ENCODE peak calls at places on chromosomes 6 and 20, in seven cellular contexts. Q, P, G, U, W, Z and T are unnamed samples.

GRCh38 chr6:159540152-159540551 is 152.9 kb downstream of the SOD2 start:
- DNase-seq in Q (no peak), P (no peak), G (peak), U (no peak), W (no peak), Z (no peak), T (peak)

GRCh38 chr20:32535316-32535952 is 49.7 kb downstream of the NOL4L start:
- DNase-seq in Q (no peak), P (no peak), G (no peak), U (no peak), W (no peak), Z (no peak), T (peak)

GRCh38 chr20:23229989-23230388 is 120.6 kb upstream of the NXT1 start:
- DNase-seq in Q (no peak), P (no peak), G (no peak), U (no peak), W (no peak), Z (no peak), T (no peak)

GRCh38 chr6:163356743-163357142 is 57.8 kb upstream of the QKI start:
- DNase-seq in Q (no peak), P (no peak), G (no peak), U (no peak), W (no peak), Z (no peak), T (no peak)

GRCh38 chr6:5213851-5214507 is 46.8 kb downstream of the LYRM4 start:
- DNase-seq in Q (no peak), P (peak), G (no peak), U (peak), W (peak), Z (no peak), T (no peak)

GRCh38 chr20:46939031-46939430 is 44.4 kb downstream of the EYA2 start:
- DNase-seq in Q (peak), P (no peak), G (peak), U (no peak), W (no peak), Z (no peak), T (peak)

GRCh38 chr6:17629824-17630510 is 29.9 kb downstream of the FAM8A1 start:
- DNase-seq in Q (no peak), P (no peak), G (no peak), U (no peak), W (no peak), Z (no peak), T (no peak)

GRCh38 chr20:38129893-38130609 is 35.0 kb downstream of the TGM2 start:
- DNase-seq in Q (no peak), P (no peak), G (no peak), U (no peak), W (no peak), Z (no peak), T (no peak)

GRCh38 chr6:147040041-147040440 is 164.2 kb upstream of the STXBP5 start:
- DNase-seq in Q (no peak), P (peak), G (no peak), U (peak), W (peak), Z (no peak), T (no peak)

GRCh38 chr20:19115581-19115980 is 96.9 kb upstream of the SLC24A3 start:
- DNase-seq in Q (no peak), P (no peak), G (no peak), U (no peak), W (no peak), Z (no peak), T (no peak)

GRCh38 chr20:13458860-13459451 is 179.8 kb downstream of the TASP1 start:
- DNase-seq in Q (peak), P (peak), G (peak), U (peak), W (peak), Z (no peak), T (peak)

GRCh38 chr6:24284006-24284405 is 73.9 kb downstream of the DCDC2 start:
- DNase-seq in Q (no peak), P (no peak), G (no peak), U (no peak), W (no peak), Z (no peak), T (no peak)

GRCh38 chr6:68652117-68652536 is 17.0 kb downstream of the ADGRB3 start:
- DNase-seq in Q (no peak), P (no peak), G (no peak), U (no peak), W (no peak), Z (no peak), T (no peak)

GRCh38 chr6:158686791-158687381 is 37.0 kb downstream of the SYTL3 start:
- DNase-seq in Q (no peak), P (no peak), G (peak), U (no peak), W (no peak), Z (no peak), T (peak)

GRCh38 chr20:23744726-23745646 is 5.7 kb downstream of the CST1 start:
- DNase-seq in Q (no peak), P (peak), G (no peak), U (no peak), W (no peak), Z (no peak), T (no peak)

GRCh38 chr20:35264755-35265154 is 13.2 kb downstream of the MMP24OS start:
- DNase-seq in Q (peak), P (peak), G (no peak), U (no peak), W (no peak), Z (no peak), T (no peak)

GRCh38 chr6:21185849-21186478 is 407.6 kb upstream of the SOX4 start:
- DNase-seq in Q (no peak), P (no peak), G (no peak), U (no peak), W (no peak), Z (no peak), T (no peak)
- H3K4me3 ChIP-seq in Q (no peak), P (no peak), G (no peak), U (no peak), W (no peak), Z (no peak), T (no peak)

GRCh38 chr6:150633466-150633795 is 33.7 kb downstream of the PLEKHG1 start:
- DNase-seq in Q (no peak), P (no peak), G (peak), U (no peak), W (no peak), Z (no peak), T (no peak)

GRCh38 chr6:150631982-150632642 is 32.4 kb downstream of the PLEKHG1 start:
- DNase-seq in Q (no peak), P (no peak), G (no peak), U (no peak), W (no peak), Z (no peak), T (no peak)

GRCh38 chr6:150628908-150629307 is 29.2 kb downstream of the PLEKHG1 start:
- DNase-seq in Q (no peak), P (no peak), G (no peak), U (no peak), W (no peak), Z (no peak), T (no peak)

GRCh38 chr6:150632785-150633465 is 33.2 kb downstream of the PLEKHG1 start:
- DNase-seq in Q (no peak), P (no peak), G (peak), U (no peak), W (no peak), Z (no peak), T (no peak)

GRCh38 chr6:150631283-150631981 is 31.7 kb downstream of the PLEKHG1 start:
- DNase-seq in Q (no peak), P (no peak), G (peak), U (no peak), W (no peak), Z (no peak), T (no peak)
- H3K4me3 ChIP-seq in Q (no peak), P (no peak), G (no peak), U (no peak), W (no peak), Z (no peak), T (no peak)

GRCh38 chr6:107658920-107659879 is 164.9 kb downstream of the SCML4 start:
- DNase-seq in Q (no peak), P (peak), G (peak), U (no peak), W (peak), Z (no peak), T (no peak)

GRCh38 chr6:107656381-107656780 is 166.5 kb downstream of the SOBP start:
- DNase-seq in Q (no peak), P (peak), G (peak), U (no peak), W (no peak), Z (no peak), T (no peak)

GRCh38 chr6:107656883-107657282 is 167.0 kb downstream of the SOBP start:
- DNase-seq in Q (no peak), P (no peak), G (peak), U (no peak), W (no peak), Z (no peak), T (no peak)

GRCh38 chr6:107657373-107657754 is 166.7 kb downstream of the SCML4 start:
- DNase-seq in Q (no peak), P (no peak), G (no peak), U (no peak), W (no peak), Z (no peak), T (no peak)

DNA sequence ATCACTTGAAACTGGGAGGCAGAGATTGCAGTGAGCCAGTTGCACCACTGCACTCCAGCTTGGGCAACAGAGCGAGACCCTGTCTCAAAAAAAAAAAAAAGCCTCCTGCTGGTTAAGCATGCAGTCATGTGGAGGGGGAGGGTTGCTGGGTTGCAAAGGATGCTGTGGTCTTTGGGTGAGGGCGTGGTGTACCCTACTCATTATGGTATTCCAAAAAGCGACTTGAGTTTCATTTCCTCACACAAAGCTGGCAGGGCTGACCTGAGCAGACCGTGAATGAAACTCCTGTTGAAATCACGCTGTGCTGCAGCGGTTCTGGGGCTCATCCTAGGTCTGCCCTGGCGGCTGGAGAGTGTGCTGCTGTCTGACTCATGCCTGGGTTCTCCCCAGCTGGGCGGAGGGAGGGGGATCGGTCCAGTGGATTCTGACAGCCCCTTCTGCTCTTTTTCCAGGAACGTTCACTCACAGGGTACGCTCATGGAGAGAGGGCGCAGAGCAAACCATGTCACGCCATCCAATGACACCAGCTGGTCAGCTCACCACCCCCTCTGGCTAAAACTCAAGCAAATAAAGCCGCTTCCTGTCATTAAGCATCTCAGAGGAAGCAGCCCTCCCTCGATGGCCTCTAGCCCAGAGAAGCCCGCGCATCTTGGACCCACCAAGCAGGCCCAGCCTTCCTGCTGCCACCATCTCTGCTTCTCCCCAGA is 166.2 kb downstream of the SCML4 start:
- DNase-seq in Q (no peak), P (peak), G (peak), U (peak), W (peak), Z (no peak), T (peak)
- H3K4me3 ChIP-seq in Q (no peak), P (peak), G (peak), U (no peak), W (no peak), Z (no peak), T (no peak)

GRCh38 chr6:164415832-164416563 is 893.4 kb downstream of the C6orf118 start:
- DNase-seq in Q (no peak), P (no peak), G (no peak), U (peak), W (no peak), Z (no peak), T (no peak)
- H3K4me3 ChIP-seq in Q (no peak), P (no peak), G (no peak), U (no peak), W (no peak), Z (peak), T (no peak)

GRCh38 chr6:112234596-112234995 is 19.8 kb downstream of the LAMA4 start:
- DNase-seq in Q (no peak), P (no peak), G (no peak), U (peak), W (no peak), Z (no peak), T (no peak)

GRCh38 chr6:112233864-112234263 is 20.5 kb downstream of the LAMA4 start:
- DNase-seq in Q (no peak), P (peak), G (no peak), U (peak), W (peak), Z (no peak), T (no peak)

GRCh38 chr6:112235956-112236355 is 18.4 kb downstream of the LAMA4 start:
- DNase-seq in Q (no peak), P (peak), G (peak), U (peak), W (peak), Z (no peak), T (no peak)

GRCh38 chr6:112231609-112232060 is 22.7 kb downstream of the LAMA4 start:
- DNase-seq in Q (no peak), P (peak), G (no peak), U (peak), W (no peak), Z (no peak), T (no peak)

DNA sequence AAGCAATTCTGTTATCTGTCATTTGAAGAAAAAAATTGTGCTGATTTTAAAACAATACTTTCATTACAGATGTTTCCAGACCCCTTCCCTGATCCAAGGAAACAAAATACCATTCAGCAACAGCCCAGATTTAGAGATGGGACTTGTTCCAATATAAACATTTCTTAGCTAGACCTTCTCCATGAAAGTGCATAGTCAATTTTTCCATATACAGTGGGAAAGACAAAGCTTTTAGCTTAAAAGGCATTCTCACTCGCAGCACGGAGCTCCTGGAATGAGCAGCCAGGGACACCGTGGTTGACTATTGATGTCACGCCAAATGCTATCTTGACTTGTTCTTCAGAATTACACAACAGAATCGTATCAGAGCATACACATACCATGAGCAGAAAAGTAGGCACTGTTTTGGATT is 21.5 kb downstream of the LAMA4 start:
- DNase-seq in Q (no peak), P (peak), G (no peak), U (peak), W (peak), Z (no peak), T (no peak)
- H3K4me3 ChIP-seq in Q (no peak), P (no peak), G (no peak), U (no peak), W (no peak), Z (no peak), T (no peak)

GRCh38 chr6:4135665-4136353 is 434 bp upstream of the ECI2 start:
- DNase-seq in Q (peak), P (peak), G (peak), U (peak), W (peak), Z (peak), T (peak)

GRCh38 chr6:4133941-4134838 is 1.2 kb downstream of the ECI2 start:
- DNase-seq in Q (peak), P (no peak), G (peak), U (peak), W (peak), Z (no peak), T (peak)

GRCh38 chr6:4134841-4135664 is at the start of gene ECI2:
- DNase-seq in Q (peak), P (peak), G (peak), U (no peak), W (no peak), Z (peak), T (peak)

GRCh38 chr6:4139272-4139671 is 3.9 kb upstream of the ECI2 start:
- DNase-seq in Q (no peak), P (no peak), G (no peak), U (peak), W (no peak), Z (no peak), T (no peak)

DNA sequence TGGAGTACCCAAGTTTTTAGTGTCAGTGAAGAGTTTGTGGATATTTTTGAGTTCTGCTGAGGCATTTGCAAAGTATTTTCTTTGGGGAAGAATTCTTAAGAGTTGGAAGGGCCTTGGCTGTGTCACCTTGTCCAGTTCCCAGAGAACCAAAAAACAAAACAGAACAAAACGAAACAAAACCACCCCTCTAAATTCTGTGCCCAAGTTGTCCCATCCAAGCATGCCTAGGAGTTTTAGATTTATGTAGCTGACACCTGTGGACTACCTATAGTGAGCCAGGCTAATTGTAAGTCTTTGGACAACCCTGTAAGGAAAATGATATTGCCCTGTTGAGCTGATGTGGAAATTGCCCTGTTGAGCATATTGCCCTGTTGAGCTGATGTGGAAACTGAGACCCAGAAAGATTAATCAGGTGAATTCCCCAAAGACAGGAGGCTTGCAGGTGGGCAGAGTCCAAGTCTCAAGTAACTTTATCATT is 1.0 kb upstream of the ECI2 start:
- DNase-seq in Q (no peak), P (no peak), G (no peak), U (no peak), W (no peak), Z (no peak), T (no peak)
- H3K4me3 ChIP-seq in Q (peak), P (peak), G (peak), U (peak), W (peak), Z (peak), T (peak)

DNA sequence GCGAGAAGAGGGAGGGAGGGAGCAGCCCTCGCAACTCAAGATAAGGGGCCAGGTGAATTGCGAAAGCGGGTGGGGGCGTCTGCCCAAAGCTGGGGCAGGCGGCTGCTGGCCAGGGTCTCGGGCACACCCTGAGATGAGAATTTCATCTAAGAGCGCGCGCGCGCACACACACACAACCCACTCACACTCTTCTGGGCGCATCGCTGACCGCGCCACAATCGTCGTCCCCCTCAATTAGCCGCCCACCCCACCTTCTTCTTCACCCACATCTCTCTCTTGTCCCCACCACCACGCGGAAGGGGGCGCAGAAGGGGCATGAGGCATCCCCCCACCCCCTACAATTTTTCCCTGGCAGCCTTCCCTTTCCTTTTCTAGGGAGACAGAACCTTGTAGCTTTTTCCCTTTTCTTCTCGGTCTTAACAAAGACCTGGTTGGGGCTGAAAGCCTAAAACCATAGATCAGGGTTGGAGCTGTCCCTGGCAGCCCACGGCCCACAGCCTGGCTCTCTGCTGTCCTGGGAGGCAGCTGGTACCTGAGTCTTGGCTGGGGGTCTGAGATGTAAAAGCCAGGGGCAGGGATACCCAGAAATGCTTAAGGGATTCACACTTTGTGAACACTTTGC is 737 bp upstream of the PTPRT start:
- DNase-seq in Q (no peak), P (no peak), G (no peak), U (no peak), W (no peak), Z (no peak), T (no peak)
- H3K4me3 ChIP-seq in Q (no peak), P (no peak), G (no peak), U (no peak), W (no peak), Z (peak), T (no peak)

DNA sequence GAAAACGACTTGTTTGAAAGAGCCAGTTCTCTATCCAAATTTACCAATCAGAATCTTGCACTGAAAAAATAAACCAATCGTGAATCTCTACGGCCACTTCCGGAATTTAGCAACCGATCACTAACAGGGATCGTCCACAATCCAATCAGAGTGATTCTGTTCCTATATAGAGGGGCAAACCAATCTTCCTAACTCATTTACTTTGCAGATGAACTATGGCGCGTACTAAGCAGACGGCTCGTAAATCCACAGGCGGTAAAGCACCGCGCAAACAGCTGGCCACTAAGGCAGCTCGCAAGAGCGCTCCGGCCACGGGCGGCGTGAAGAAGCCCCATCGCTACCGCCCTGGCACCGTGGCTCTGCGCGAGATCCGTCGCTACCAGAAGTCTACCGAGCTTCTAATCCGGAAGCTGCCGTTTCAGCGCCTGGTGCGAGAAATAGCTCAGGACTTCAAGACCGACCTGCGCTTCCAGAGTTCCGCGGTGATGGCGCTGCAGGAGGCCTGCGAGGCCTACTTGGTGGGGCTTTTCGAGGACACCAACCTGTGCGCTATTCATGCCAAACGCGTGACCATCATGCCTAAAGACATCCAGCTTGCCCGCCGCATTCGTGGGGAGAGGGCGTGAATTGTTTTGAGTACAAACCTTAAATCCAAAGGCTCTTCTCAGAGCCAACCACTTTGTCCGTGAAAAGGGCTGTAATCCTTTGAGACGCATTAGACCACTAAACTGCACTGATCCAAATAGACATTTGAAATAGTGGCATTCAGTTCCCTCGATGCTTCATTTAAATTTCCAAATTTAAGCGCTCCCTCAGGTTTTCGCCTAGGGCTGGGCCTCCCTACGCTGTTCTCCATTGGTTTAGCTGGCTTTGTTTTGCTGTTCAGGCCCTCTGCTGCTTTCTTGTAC is 138.0 kb downstream of the HFE start:
- DNase-seq in Q (no peak), P (peak), G (peak), U (peak), W (peak), Z (no peak), T (no peak)
- H3K4me3 ChIP-seq in Q (peak), P (peak), G (peak), U (peak), W (peak), Z (peak), T (no peak)